ENCODE peak calls at places on chromosomes 6 and 20, in seven cellular contexts. H is tibial artery, D is HFFc6, J is glutamatergic neuron, S is K562, E is SK-N-SH, Q is IMR-90. X is an unnamed sample.
A peak's percentile ranks its signal among the peaks of the same experiment; 100 is the strongest.

GRCh38 chr6:3366596-3367413 is 90.0 kb downstream of the SLC22A23 start:
- DNase-seq in H (no peak), D (no peak), J (no peak), S (no peak), E (no peak), Q (no peak), X (no peak)

GRCh38 chr6:134621858-134622257 is 303.9 kb upstream of the SGK1 start:
- DNase-seq in H (no peak), D (peak; percentile 4), J (no peak), S (no peak), E (no peak), Q (peak; percentile 25), X (no peak)

GRCh38 chr6:108123946-108124345 is 41.9 kb upstream of the NR2E1 start:
- DNase-seq in H (no peak), D (no peak), J (no peak), S (no peak), E (peak; percentile 60), Q (no peak), X (no peak)

GRCh38 chr6:42251911-42252637 is 34.4 kb upstream of the MRPS10 start:
- DNase-seq in H (no peak), D (no peak), J (no peak), S (no peak), E (peak; percentile 86), Q (no peak), X (no peak)

GRCh38 chr6:43805695-43806040 is 35.7 kb downstream of the VEGFA start:
- DNase-seq in H (no peak), D (no peak), J (no peak), S (no peak), E (no peak), Q (no peak), X (no peak)

GRCh38 chr6:34147906-34148701 is 2.2 kb upstream of the GRM4 start:
- DNase-seq in H (peak; percentile 44), D (no peak), J (no peak), S (no peak), E (no peak), Q (no peak), X (no peak)

GRCh38 chr6:158041788-158042187 is 60.1 kb downstream of the SYNJ2 start:
- DNase-seq in H (peak; percentile 63), D (no peak), J (no peak), S (no peak), E (no peak), Q (no peak), X (no peak)

GRCh38 chr6:42984924-42985475 is 630 bp downstream of the PPP2R5D start:
- DNase-seq in H (no peak), D (no peak), J (peak; percentile 28), S (peak; percentile 43), E (no peak), Q (no peak), X (no peak)

GRCh38 chr6:145963216-145964068 is 716 bp downstream of the SHPRH start:
- DNase-seq in H (peak; percentile 76), D (peak; percentile 41), J (peak; percentile 71), S (peak; percentile 67), E (peak; percentile 61), Q (peak; percentile 43), X (peak; percentile 44)

GRCh38 chr20:39310363-39311037 is 348.4 kb downstream of the DHX35 start:
- DNase-seq in H (no peak), D (no peak), J (no peak), S (no peak), E (no peak), Q (no peak), X (no peak)

GRCh38 chr6:35011096-35012041 is 122.3 kb downstream of the ANKS1A start:
- DNase-seq in H (no peak), D (no peak), J (no peak), S (no peak), E (no peak), Q (no peak), X (no peak)

GRCh38 chr6:168078943-168079405 is at the start of gene FRMD1:
- DNase-seq in H (no peak), D (no peak), J (no peak), S (no peak), E (no peak), Q (no peak), X (no peak)
- TF ChIP-seq CTCF in H (no peak), D (no peak), J (no peak), S (no peak), E (no peak), Q (no peak), X (no peak)

GRCh38 chr20:41245086-41245707 is 72.3 kb downstream of the ZHX3 start:
- DNase-seq in H (no peak), D (no peak), J (no peak), S (no peak), E (no peak), Q (peak; percentile 42), X (no peak)

GRCh38 chr20:41247523-41248370 is 69.8 kb downstream of the ZHX3 start:
- DNase-seq in H (no peak), D (no peak), J (no peak), S (no peak), E (no peak), Q (no peak), X (no peak)

GRCh38 chr20:41249371-41249770 is 68.2 kb downstream of the ZHX3 start:
- DNase-seq in H (peak; percentile 92), D (peak; percentile 82), J (no peak), S (peak; percentile 38), E (no peak), Q (peak; percentile 87), X (no peak)

GRCh38 chr20:41248371-41249024 is 69.0 kb downstream of the ZHX3 start:
- DNase-seq in H (no peak), D (no peak), J (no peak), S (no peak), E (no peak), Q (no peak), X (no peak)

GRCh38 chr20:41249781-41250281 is 67.7 kb downstream of the ZHX3 start:
- DNase-seq in H (no peak), D (no peak), J (no peak), S (peak; percentile 58), E (peak; percentile 18), Q (peak; percentile 29), X (no peak)
- TF ChIP-seq CTCF in H (peak; percentile 35), D (peak; percentile 61), J (peak; percentile 36), S (peak; percentile 74), E (peak; percentile 39), Q (peak; percentile 24), X (no peak)

GRCh38 chr20:46406200-46406985 is at the start of gene ELMO2:
- DNase-seq in H (peak; percentile 99), D (peak; percentile 95), J (peak; percentile 97), S (peak; percentile 97), E (peak; percentile 95), Q (peak; percentile 95), X (peak; percentile 90)
- TF ChIP-seq CTCF in H (peak; percentile 35), D (peak; percentile 66), J (peak; percentile 38), S (no peak), E (no peak), Q (no peak), X (no peak)

GRCh38 chr6:11304946-11305345 is 72.5 kb upstream of the NEDD9 start:
- DNase-seq in H (no peak), D (no peak), J (no peak), S (no peak), E (no peak), Q (no peak), X (no peak)

GRCh38 chr6:11313207-11313606 is 80.7 kb upstream of the NEDD9 start:
- DNase-seq in H (no peak), D (no peak), J (no peak), S (no peak), E (no peak), Q (no peak), X (no peak)

GRCh38 chr6:11311970-11312369 is 79.5 kb upstream of the NEDD9 start:
- DNase-seq in H (no peak), D (no peak), J (no peak), S (no peak), E (no peak), Q (no peak), X (no peak)

GRCh38 chr6:11307226-11307625 is 74.8 kb upstream of the NEDD9 start:
- DNase-seq in H (no peak), D (no peak), J (no peak), S (no peak), E (no peak), Q (no peak), X (no peak)

DNA sequence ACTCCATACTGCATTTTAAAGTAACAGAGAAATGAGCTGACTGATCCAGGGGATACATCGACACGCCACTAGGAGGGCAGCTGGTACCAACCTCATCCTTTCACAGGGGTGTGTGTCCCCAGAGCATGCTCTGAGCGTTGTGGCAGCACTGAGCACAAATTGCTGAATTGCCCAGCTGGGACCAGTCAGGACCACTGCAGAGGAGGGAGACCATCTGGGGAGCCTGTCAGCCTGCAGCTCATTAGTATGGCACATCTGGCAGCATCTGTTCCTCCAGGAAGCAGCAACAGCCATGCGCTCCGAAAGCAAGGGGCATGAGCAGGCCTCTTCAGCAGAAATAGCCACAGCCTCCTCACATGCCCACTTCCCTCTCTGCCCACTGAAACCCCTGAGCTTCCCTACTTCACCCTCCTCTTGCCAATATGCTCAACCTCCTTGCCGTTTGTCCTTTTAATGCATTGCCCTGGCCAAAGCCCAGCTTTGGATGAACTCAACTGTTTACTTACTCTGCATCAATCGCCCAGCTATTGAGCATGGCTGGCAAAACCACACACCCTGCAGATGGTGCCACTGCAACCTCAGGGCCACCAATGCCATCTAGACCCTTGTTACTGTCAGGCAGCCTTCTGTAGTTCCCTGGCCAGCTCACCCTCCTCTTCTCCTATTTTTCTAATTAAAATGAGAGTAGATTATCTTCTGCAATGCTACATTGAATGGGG is 77.6 kb upstream of the NEDD9 start:
- DNase-seq in H (no peak), D (no peak), J (peak; percentile 72), S (no peak), E (peak; percentile 67), Q (peak; percentile 25), X (no peak)
- TF ChIP-seq CTCF in H (no peak), D (no peak), J (peak; percentile 54), S (no peak), E (no peak), Q (no peak), X (no peak)

GRCh38 chr6:28580484-28580883 is 54.8 kb downstream of the GPX5 start:
- DNase-seq in H (no peak), D (no peak), J (no peak), S (no peak), E (no peak), Q (no peak), X (no peak)
- TF ChIP-seq CTCF in H (no peak), D (peak; percentile 54), J (no peak), S (no peak), E (peak; percentile 25), Q (peak; percentile 9), X (no peak)

X was measured in activated B cell treated with CpG ODN at 0.5 μM for 24 hours.